ENCODE peak calls at places on chromosomes 7 and 10, in eight cellular contexts. S, W, Y, V, Z, O, C and Q are unnamed samples.

GRCh38 chr10:83934062-83934461 is 205.2 kb upstream of the GHITM start:
- DNase-seq in Z (no peak), S (no peak), O (no peak), V (no peak), W (no peak), Y (no peak), C (no peak), Q (no peak)

GRCh38 chr10:60305394-60305892 is 84.2 kb downstream of the ANK3 start:
- DNase-seq in Z (peak; percentile 42), V (peak; percentile 48), O (peak; percentile 60), W (no peak), Y (no peak), S (no peak), C (no peak), Q (no peak)

GRCh38 chr10:124727389-124727960 is 16.7 kb downstream of the FAM53B start:
- DNase-seq in Y (peak; percentile 41), S (no peak), Z (no peak), C (no peak), V (no peak), W (no peak), O (no peak), Q (no peak)

GRCh38 chr7:99393363-99394187 is 14.8 kb downstream of the PDAP1 start:
- DNase-seq in V (no peak), Y (peak; percentile 77), O (peak; percentile 38), W (peak; percentile 38), C (peak; percentile 87), S (no peak), Z (no peak), Q (no peak)

GRCh38 chr10:92239600-92240288 is 51.1 kb downstream of the CPEB3 start:
- DNase-seq in C (peak; percentile 26), Y (peak; percentile 70), V (no peak), O (no peak), S (no peak), W (peak; percentile 47), Z (peak; percentile 23), Q (peak; percentile 56)

GRCh38 chr10:58994226-58995057 is 182.0 kb upstream of the PHYHIPL start:
- DNase-seq in W (no peak), S (no peak), Y (no peak), C (no peak), V (no peak), Z (peak; percentile 15), O (peak; percentile 10), Q (no peak)

GRCh38 chr7:37083311-37084096 is 359.2 kb upstream of the AOAH start:
- DNase-seq in S (peak; percentile 45), W (no peak), Y (no peak), C (no peak), Z (peak; percentile 27), O (peak; percentile 3), V (peak; percentile 20), Q (no peak)

GRCh38 chr10:31724296-31724695 is 204.3 kb downstream of the ARHGAP12 start:
- DNase-seq in O (no peak), Z (no peak), Y (no peak), W (no peak), S (no peak), V (no peak), C (no peak), Q (no peak)

GRCh38 chr7:16627236-16627635 is 18.3 kb downstream of the ANKMY2 start:
- DNase-seq in Z (peak; percentile 65), C (no peak), O (no peak), W (no peak), Y (no peak), S (no peak), V (peak; percentile 33), Q (no peak)

GRCh38 chr10:75972494-75973276 is 541.3 kb downstream of the LRMDA start:
- DNase-seq in C (no peak), W (no peak), Z (peak; percentile 92), Y (no peak), O (peak; percentile 66), S (no peak), V (peak; percentile 16), Q (no peak)

GRCh38 chr7:132800522-132800921 is 224.3 kb upstream of the PLXNA4 start:
- DNase-seq in Z (no peak), V (no peak), C (no peak), Y (no peak), W (no peak), S (no peak), O (no peak), Q (no peak)

GRCh38 chr10:12579954-12580858 is 230.9 kb downstream of the CAMK1D start:
- DNase-seq in W (no peak), Y (peak; percentile 67), C (no peak), Z (peak; percentile 36), S (no peak), O (peak; percentile 47), V (no peak), Q (no peak)

GRCh38 chr10:77522268-77522809 is 115.3 kb downstream of the KCNMA1 start:
- DNase-seq in O (no peak), V (no peak), W (no peak), Z (no peak), C (no peak), S (no peak), Y (no peak), Q (no peak)

GRCh38 chr10:8075282-8076260 is 21.1 kb downstream of the GATA3 start:
- DNase-seq in Z (no peak), C (no peak), O (no peak), S (no peak), Y (no peak), W (no peak), V (no peak), Q (no peak)

GRCh38 chr7:151981223-151981622 is 25.0 kb downstream of the GALNTL5 start:
- DNase-seq in S (no peak), O (no peak), V (no peak), Z (no peak), W (no peak), C (no peak), Y (no peak), Q (no peak)

GRCh38 chr10:132518572-132519381 is 18.8 kb upstream of the INPP5A start:
- DNase-seq in S (no peak), Z (peak; percentile 14), O (no peak), V (no peak), W (peak; percentile 36), Y (peak; percentile 62), C (peak; percentile 61), Q (peak; percentile 12)

GRCh38 chr7:85102813-85103350 is 84.0 kb downstream of the SEMA3D start:
- DNase-seq in W (no peak), O (peak; percentile 73), V (peak; percentile 22), C (no peak), S (no peak), Y (no peak), Z (peak; percentile 13), Q (no peak)

GRCh38 chr10:113895018-113895417 is 40.6 kb downstream of the NHLRC2 start:
- DNase-seq in C (no peak), W (no peak), Y (no peak), Z (peak; percentile 63), V (peak; percentile 77), S (no peak), O (peak; percentile 50), Q (no peak)

GRCh38 chr7:27873981-27874957 is 134.3 kb downstream of the TAX1BP1 start:
- DNase-seq in V (no peak), Z (peak; percentile 56), W (no peak), Y (peak; percentile 87), C (no peak), O (peak; percentile 49), S (peak; percentile 24), Q (no peak)

GRCh38 chr7:96649981-96650380 is 59.7 kb downstream of the SEM1 start:
- DNase-seq in O (no peak), Z (peak; percentile 3), S (no peak), W (no peak), C (no peak), Y (no peak), V (peak; percentile 21), Q (no peak)

GRCh38 chr10:11403116-11403515 is 208.3 kb downstream of the USP6NL start:
- DNase-seq in Z (no peak), S (no peak), V (no peak), C (no peak), Y (no peak), W (no peak), O (no peak), Q (no peak)

GRCh38 chr7:101803203-101804086 is 14.0 kb upstream of the CUX1 start:
- DNase-seq in O (no peak), S (no peak), W (no peak), Z (no peak), Y (no peak), C (no peak), V (no peak), Q (no peak)

GRCh38 chr7:101804087-101804631 is 13.3 kb upstream of the CUX1 start:
- DNase-seq in O (no peak), S (no peak), Z (no peak), W (no peak), Y (no peak), C (no peak), V (no peak), Q (no peak)

GRCh38 chr7:101804642-101805401 is 12.6 kb upstream of the CUX1 start:
- DNase-seq in Z (no peak), S (no peak), V (no peak), W (no peak), C (peak; percentile 20), O (no peak), Y (no peak), Q (no peak)
- TF ChIP-seq CTCF in Z (peak; percentile 27), S (no peak), V (peak; percentile 54), W (peak; percentile 66), C (peak; percentile 47), O (peak; percentile 19), Y (no peak), Q (no peak)

GRCh38 chr7:87933953-87934698 is at the start of gene ADAM22:
- DNase-seq in V (peak; percentile 3), Z (peak; percentile 83), O (peak; percentile 89), C (peak; percentile 96), W (peak; percentile 90), S (no peak), Y (peak; percentile 83), Q (peak; percentile 68)
- TF ChIP-seq CTCF in V (no peak), Z (no peak), O (no peak), C (no peak), W (no peak), S (no peak), Y (no peak), Q (no peak)

GRCh38 chr7:50717186-50717585 is 65.5 kb downstream of the GRB10 start:
- DNase-seq in V (no peak), S (no peak), O (no peak), Z (no peak), W (no peak), Y (no peak), C (no peak), Q (no peak)
- TF ChIP-seq CTCF in V (no peak), S (no peak), O (no peak), Z (no peak), W (no peak), Y (no peak), C (no peak), Q (no peak)

GRCh38 chr7:101236292-101236691 is 1.3 kb downstream of the CLDN15 start:
- DNase-seq in O (no peak), Z (no peak), S (no peak), C (no peak), Y (no peak), W (no peak), V (no peak), Q (no peak)

GRCh38 chr7:101235522-101235921 is 2.1 kb downstream of the CLDN15 start:
- DNase-seq in S (no peak), Y (no peak), Z (no peak), O (no peak), C (no peak), W (no peak), V (no peak), Q (no peak)

GRCh38 chr7:101233907-101234547 is 3.6 kb downstream of the CLDN15 start:
- DNase-seq in V (no peak), C (peak; percentile 38), S (no peak), W (no peak), O (no peak), Y (no peak), Z (no peak), Q (no peak)

GRCh38 chr7:101234636-101235035 is 3.0 kb downstream of the CLDN15 start:
- DNase-seq in Y (no peak), O (no peak), C (peak; percentile 37), W (no peak), Z (no peak), V (no peak), S (no peak), Q (no peak)

GRCh38 chr7:101235050-101235449 is 2.6 kb downstream of the CLDN15 start:
- DNase-seq in C (peak; percentile 65), W (peak; percentile 52), Z (no peak), V (no peak), Y (no peak), S (no peak), O (no peak), Q (no peak)
- TF ChIP-seq CTCF in C (peak; percentile 62), W (peak; percentile 27), Z (peak; percentile 54), V (peak; percentile 68), Y (no peak), S (peak; percentile 13), O (peak; percentile 32), Q (no peak)